ENCODE peak calls at places on chromosomes 2 and 18, in seven cellular contexts. One of them, this sample, is unnamed.

GRCh38 chr2:39523308-39524044 is 86.4 kb upstream of the MAP4K3 start:
- DNase-seq in A673: peak
- DNase-seq in astrocyte of the spinal cord: peak
- DNase-seq in PC-9: peak
- DNase-seq in endodermal cell: no peak
- DNase-seq in lower lobe of right lung: no peak
- DNase-seq in A549: peak
- DNase-seq in this sample: peak

GRCh38 chr2:203858176-203858575 is 9.4 kb upstream of the CTLA4 start:
- DNase-seq in A673: no peak
- DNase-seq in astrocyte of the spinal cord: no peak
- DNase-seq in PC-9: no peak
- DNase-seq in endodermal cell: no peak
- DNase-seq in lower lobe of right lung: no peak
- DNase-seq in A549: no peak
- DNase-seq in this sample: no peak

GRCh38 chr2:212912445-212913103 is 238.8 kb downstream of the IKZF2 start:
- DNase-seq in A673: peak
- DNase-seq in astrocyte of the spinal cord: peak
- DNase-seq in PC-9: peak
- DNase-seq in endodermal cell: no peak
- DNase-seq in lower lobe of right lung: no peak
- DNase-seq in A549: peak
- DNase-seq in this sample: peak

GRCh38 chr2:112834379-112835014 is 2.1 kb downstream of the IL1B start:
- DNase-seq in A673: peak
- DNase-seq in astrocyte of the spinal cord: no peak
- DNase-seq in PC-9: peak
- DNase-seq in endodermal cell: peak
- DNase-seq in lower lobe of right lung: no peak
- DNase-seq in A549: no peak
- DNase-seq in this sample: no peak

GRCh38 chr2:113180131-113180946 is 6.6 kb downstream of the PSD4 start:
- DNase-seq in A673: no peak
- DNase-seq in astrocyte of the spinal cord: no peak
- DNase-seq in PC-9: no peak
- DNase-seq in endodermal cell: no peak
- DNase-seq in lower lobe of right lung: no peak
- DNase-seq in A549: no peak
- DNase-seq in this sample: no peak

GRCh38 chr18:48155856-48156255 is 225.4 kb upstream of the SMAD2 start:
- DNase-seq in A673: no peak
- DNase-seq in astrocyte of the spinal cord: no peak
- DNase-seq in PC-9: no peak
- DNase-seq in endodermal cell: no peak
- DNase-seq in lower lobe of right lung: no peak
- DNase-seq in A549: no peak
- DNase-seq in this sample: no peak

GRCh38 chr2:165470351-165470750 is 853 bp downstream of the CSRNP3 start:
- DNase-seq in A673: no peak
- DNase-seq in astrocyte of the spinal cord: no peak
- DNase-seq in PC-9: no peak
- DNase-seq in endodermal cell: no peak
- DNase-seq in lower lobe of right lung: no peak
- DNase-seq in A549: no peak
- DNase-seq in this sample: no peak

GRCh38 chr2:221502270-221502973 is 69.7 kb downstream of the EPHA4 start:
- DNase-seq in A673: peak
- DNase-seq in astrocyte of the spinal cord: peak
- DNase-seq in PC-9: no peak
- DNase-seq in endodermal cell: no peak
- DNase-seq in lower lobe of right lung: no peak
- DNase-seq in A549: no peak
- DNase-seq in this sample: no peak

GRCh38 chr2:225937625-225938024 is 538.1 kb downstream of the NYAP2 start:
- DNase-seq in A673: peak
- DNase-seq in astrocyte of the spinal cord: peak
- DNase-seq in PC-9: no peak
- DNase-seq in endodermal cell: no peak
- DNase-seq in lower lobe of right lung: no peak
- DNase-seq in A549: no peak
- DNase-seq in this sample: no peak

GRCh38 chr18:12518832-12519534 is 111.3 kb downstream of the PRELID3A start:
- DNase-seq in A673: no peak
- DNase-seq in astrocyte of the spinal cord: no peak
- DNase-seq in PC-9: no peak
- DNase-seq in endodermal cell: no peak
- DNase-seq in lower lobe of right lung: no peak
- DNase-seq in A549: no peak
- DNase-seq in this sample: no peak

GRCh38 chr2:153939124-153939796 is 67.5 kb downstream of the GALNT13 start:
- DNase-seq in A673: no peak
- DNase-seq in astrocyte of the spinal cord: no peak
- DNase-seq in PC-9: peak
- DNase-seq in endodermal cell: no peak
- DNase-seq in lower lobe of right lung: no peak
- DNase-seq in A549: no peak
- DNase-seq in this sample: peak

GRCh38 chr2:230928701-230929380 is 3.8 kb upstream of the GPR55 start:
- DNase-seq in A673: no peak
- DNase-seq in astrocyte of the spinal cord: no peak
- DNase-seq in PC-9: no peak
- DNase-seq in endodermal cell: peak
- DNase-seq in lower lobe of right lung: peak
- DNase-seq in A549: no peak
- DNase-seq in this sample: no peak

GRCh38 chr18:32980896-32981295 is 208.1 kb upstream of the KLHL14 start:
- DNase-seq in A673: no peak
- DNase-seq in astrocyte of the spinal cord: peak
- DNase-seq in PC-9: no peak
- DNase-seq in endodermal cell: no peak
- DNase-seq in lower lobe of right lung: no peak
- DNase-seq in A549: no peak
- DNase-seq in this sample: no peak
- H3K4me3 ChIP-seq in A673: no peak
- H3K4me3 ChIP-seq in astrocyte of the spinal cord: no peak
- H3K4me3 ChIP-seq in PC-9: no peak
- H3K4me3 ChIP-seq in endodermal cell: no peak
- H3K4me3 ChIP-seq in lower lobe of right lung: no peak
- H3K4me3 ChIP-seq in A549: no peak
- H3K4me3 ChIP-seq in this sample: no peak

DNA sequence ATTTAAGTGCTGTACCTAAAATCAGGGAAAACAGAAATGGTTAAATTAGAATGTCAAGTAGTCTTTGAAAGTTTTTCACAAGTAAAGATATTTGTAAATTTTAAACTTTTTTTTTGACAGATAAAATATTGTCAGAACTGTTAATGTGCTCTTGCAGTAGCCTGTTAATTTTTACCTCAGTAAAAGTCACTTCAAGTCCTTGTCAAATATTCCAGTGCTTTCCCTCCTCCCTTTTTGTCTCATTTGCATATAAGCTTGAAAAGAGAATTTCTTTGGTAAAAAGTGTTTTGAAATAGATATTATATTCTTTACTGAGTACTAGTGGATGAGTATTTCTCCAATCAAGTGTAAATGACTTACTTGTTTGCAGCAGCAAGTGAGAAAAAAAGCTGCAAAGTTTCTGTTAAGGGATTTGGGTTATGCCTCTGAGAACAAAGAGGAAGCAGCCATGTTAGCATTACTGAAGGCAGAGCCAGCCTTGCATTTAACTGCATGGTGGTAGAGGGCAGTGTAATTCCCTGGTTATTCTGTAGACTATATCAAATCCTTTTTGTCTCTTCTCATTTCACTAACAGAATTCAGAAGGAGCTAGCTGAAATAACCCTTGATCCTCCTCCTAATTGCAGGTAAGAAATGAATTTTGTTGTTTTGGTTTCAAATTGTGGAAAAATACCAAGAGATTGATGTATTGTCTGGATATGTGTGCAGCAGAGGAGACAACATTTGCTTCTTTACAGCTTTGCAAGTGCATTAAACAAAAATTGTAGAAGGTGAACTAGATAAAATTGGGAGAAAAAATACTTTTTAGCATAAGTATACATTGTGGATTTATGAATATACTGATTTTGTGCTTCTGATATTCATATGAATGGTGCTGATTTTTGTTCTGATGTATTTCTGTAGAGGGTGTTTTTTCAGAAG is 3.3 kb downstream of the UBE2E3 start:
- DNase-seq in A673: peak
- DNase-seq in astrocyte of the spinal cord: peak
- DNase-seq in PC-9: peak
- DNase-seq in endodermal cell: peak
- DNase-seq in lower lobe of right lung: no peak
- DNase-seq in A549: peak
- DNase-seq in this sample: no peak
- TF ChIP-seq CTCF in A673: peak
- TF ChIP-seq CTCF in astrocyte of the spinal cord: peak
- TF ChIP-seq CTCF in PC-9: peak
- TF ChIP-seq CTCF in endodermal cell: peak
- TF ChIP-seq CTCF in lower lobe of right lung: peak
- TF ChIP-seq CTCF in A549: peak
- TF ChIP-seq CTCF in this sample: peak

DNA sequence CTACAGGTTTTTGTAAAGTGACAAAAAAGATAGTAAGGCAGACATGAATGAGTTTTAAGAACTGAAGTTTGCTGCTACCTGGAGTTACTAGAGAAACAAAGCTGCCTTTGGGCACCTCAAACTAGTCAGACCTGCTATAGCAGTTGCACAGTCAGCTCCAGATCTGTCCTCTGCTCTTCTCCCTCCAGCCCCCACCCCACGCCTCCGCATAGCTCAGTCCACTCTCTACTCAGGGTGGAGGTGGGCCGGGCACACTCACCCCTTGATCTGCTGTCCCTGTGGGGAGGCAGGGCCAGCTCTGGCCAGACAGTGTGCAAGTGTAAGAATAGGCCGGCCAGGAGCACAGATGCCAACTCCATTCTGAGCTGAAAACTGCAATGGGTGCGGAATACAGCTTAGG is 4.1 kb downstream of the SERTAD2 start:
- DNase-seq in A673: no peak
- DNase-seq in astrocyte of the spinal cord: no peak
- DNase-seq in PC-9: peak
- DNase-seq in endodermal cell: no peak
- DNase-seq in lower lobe of right lung: no peak
- DNase-seq in A549: no peak
- DNase-seq in this sample: no peak
- H3K4me3 ChIP-seq in A673: no peak
- H3K4me3 ChIP-seq in astrocyte of the spinal cord: no peak
- H3K4me3 ChIP-seq in PC-9: peak
- H3K4me3 ChIP-seq in endodermal cell: peak
- H3K4me3 ChIP-seq in lower lobe of right lung: no peak
- H3K4me3 ChIP-seq in A549: no peak
- H3K4me3 ChIP-seq in this sample: no peak

GRCh38 chr18:28013064-28013463 is 163.9 kb downstream of the CDH2 start:
- DNase-seq in A673: peak
- DNase-seq in astrocyte of the spinal cord: no peak
- DNase-seq in PC-9: no peak
- DNase-seq in endodermal cell: no peak
- DNase-seq in lower lobe of right lung: no peak
- DNase-seq in A549: no peak
- DNase-seq in this sample: no peak
- TF ChIP-seq CTCF in A673: peak
- TF ChIP-seq CTCF in astrocyte of the spinal cord: peak
- TF ChIP-seq CTCF in PC-9: peak
- TF ChIP-seq CTCF in endodermal cell: peak
- TF ChIP-seq CTCF in lower lobe of right lung: no peak
- TF ChIP-seq CTCF in A549: peak
- TF ChIP-seq CTCF in this sample: peak

GRCh38 chr2:12544221-12544558 is 172.5 kb upstream of the TRIB2 start:
- DNase-seq in A673: no peak
- DNase-seq in astrocyte of the spinal cord: no peak
- DNase-seq in PC-9: no peak
- DNase-seq in endodermal cell: no peak
- DNase-seq in lower lobe of right lung: no peak
- DNase-seq in A549: no peak
- DNase-seq in this sample: no peak

GRCh38 chr2:12539771-12540170 is 177.0 kb upstream of the TRIB2 start:
- DNase-seq in A673: no peak
- DNase-seq in astrocyte of the spinal cord: no peak
- DNase-seq in PC-9: no peak
- DNase-seq in endodermal cell: no peak
- DNase-seq in lower lobe of right lung: no peak
- DNase-seq in A549: no peak
- DNase-seq in this sample: no peak

GRCh38 chr2:12539306-12539705 is 177.4 kb upstream of the TRIB2 start:
- DNase-seq in A673: no peak
- DNase-seq in astrocyte of the spinal cord: no peak
- DNase-seq in PC-9: no peak
- DNase-seq in endodermal cell: no peak
- DNase-seq in lower lobe of right lung: no peak
- DNase-seq in A549: no peak
- DNase-seq in this sample: no peak

GRCh38 chr2:12547771-12548170 is 169.0 kb upstream of the TRIB2 start:
- DNase-seq in A673: no peak
- DNase-seq in astrocyte of the spinal cord: no peak
- DNase-seq in PC-9: no peak
- DNase-seq in endodermal cell: peak
- DNase-seq in lower lobe of right lung: no peak
- DNase-seq in A549: no peak
- DNase-seq in this sample: no peak

GRCh38 chr2:12543452-12544220 is 173.1 kb upstream of the TRIB2 start:
- DNase-seq in A673: no peak
- DNase-seq in astrocyte of the spinal cord: peak
- DNase-seq in PC-9: no peak
- DNase-seq in endodermal cell: no peak
- DNase-seq in lower lobe of right lung: no peak
- DNase-seq in A549: no peak
- DNase-seq in this sample: no peak
- H3K4me3 ChIP-seq in A673: no peak
- H3K4me3 ChIP-seq in astrocyte of the spinal cord: no peak
- H3K4me3 ChIP-seq in PC-9: no peak
- H3K4me3 ChIP-seq in endodermal cell: no peak
- H3K4me3 ChIP-seq in lower lobe of right lung: no peak
- H3K4me3 ChIP-seq in A549: no peak
- H3K4me3 ChIP-seq in this sample: no peak

DNA sequence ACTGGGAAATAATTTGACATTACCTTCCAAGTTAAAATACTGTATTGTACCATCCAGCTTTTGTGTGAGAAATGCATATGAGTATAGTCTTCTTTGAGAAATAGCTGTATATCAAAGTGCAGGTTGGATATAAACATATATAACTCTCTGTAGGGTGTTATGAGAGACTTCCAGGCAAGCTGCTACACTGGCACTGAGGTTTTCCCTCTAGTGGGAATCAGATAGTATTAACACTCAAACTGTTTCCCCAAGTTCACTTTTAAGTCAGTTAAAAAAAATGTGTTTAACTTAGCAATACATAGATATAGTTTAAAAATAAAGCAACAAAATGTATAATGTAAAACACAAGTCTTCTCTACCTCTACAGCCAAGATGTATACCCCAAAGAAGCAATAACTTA is 368.4 kb upstream of the SLC8A1 start:
- DNase-seq in A673: no peak
- DNase-seq in astrocyte of the spinal cord: peak
- DNase-seq in PC-9: no peak
- DNase-seq in endodermal cell: no peak
- DNase-seq in lower lobe of right lung: no peak
- DNase-seq in A549: no peak
- DNase-seq in this sample: no peak
- TF ChIP-seq CTCF in A673: no peak
- TF ChIP-seq CTCF in astrocyte of the spinal cord: peak
- TF ChIP-seq CTCF in PC-9: no peak
- TF ChIP-seq CTCF in endodermal cell: peak
- TF ChIP-seq CTCF in lower lobe of right lung: no peak
- TF ChIP-seq CTCF in A549: no peak
- TF ChIP-seq CTCF in this sample: peak

GRCh38 chr2:136323935-136324334 is 206.0 kb upstream of the CXCR4 start:
- DNase-seq in A673: no peak
- DNase-seq in astrocyte of the spinal cord: no peak
- DNase-seq in PC-9: no peak
- DNase-seq in endodermal cell: no peak
- DNase-seq in lower lobe of right lung: no peak
- DNase-seq in A549: no peak
- DNase-seq in this sample: no peak
- H3K4me3 ChIP-seq in A673: no peak
- H3K4me3 ChIP-seq in astrocyte of the spinal cord: no peak
- H3K4me3 ChIP-seq in PC-9: no peak
- H3K4me3 ChIP-seq in endodermal cell: no peak
- H3K4me3 ChIP-seq in lower lobe of right lung: no peak
- H3K4me3 ChIP-seq in A549: no peak
- H3K4me3 ChIP-seq in this sample: no peak